ENCODE peak calls at places on chromosomes 11 and 22, in six cellular contexts. Q, V, U, X, J and L are unnamed samples.

GRCh38 chr22:40588726-40589125 is 47.8 kb downstream of the MRTFA start:
- DNase-seq in U (peak; percentile 32), J (peak; percentile 89), V (peak; percentile 38), X (no peak), Q (no peak), L (no peak)

GRCh38 chr11:28730336-28730735 is 622.1 kb downstream of the METTL15 start:
- DNase-seq in U (no peak), X (no peak), J (peak; percentile 43), Q (no peak), V (no peak), L (no peak)

GRCh38 chr11:91608662-91609061 is 616.0 kb upstream of the FAT3 start:
- DNase-seq in Q (no peak), J (peak; percentile 12), V (peak; percentile 59), U (no peak), X (no peak), L (no peak)

GRCh38 chr11:102882389-102883024 is 7.7 kb upstream of the MMP12 start:
- DNase-seq in V (no peak), Q (no peak), J (no peak), U (no peak), X (no peak), L (no peak)

GRCh38 chr22:46531776-46532175 is 5.6 kb downstream of the CELSR1 start:
- DNase-seq in U (no peak), X (no peak), Q (no peak), J (no peak), V (no peak), L (no peak)

GRCh38 chr11:19664896-19665548 is 47.6 kb upstream of the NAV2 start:
- DNase-seq in X (no peak), V (no peak), J (peak; percentile 82), Q (no peak), U (no peak), L (peak; percentile 20)

GRCh38 chr22:17808688-17809403 is 34.6 kb upstream of the BID start:
- DNase-seq in X (no peak), J (no peak), Q (no peak), V (no peak), U (no peak), L (no peak)

GRCh38 chr22:17132112-17132511 is 11.0 kb upstream of the TMEM121B start:
- DNase-seq in J (no peak), U (no peak), X (no peak), V (no peak), Q (no peak), L (no peak)

GRCh38 chr22:17772963-17773605 is 1.2 kb downstream of the BID start:
- DNase-seq in J (peak; percentile 27), V (no peak), Q (no peak), U (no peak), X (no peak), L (no peak)

GRCh38 chr11:107908211-107908610 is 20.0 kb upstream of the RAB39A start:
- DNase-seq in V (no peak), Q (no peak), X (no peak), J (no peak), U (no peak), L (no peak)

GRCh38 chr22:35915477-35916013 is 113.1 kb downstream of the RBFOX2 start:
- DNase-seq in Q (no peak), X (no peak), V (no peak), J (peak; percentile 17), U (no peak), L (peak; percentile 54)

GRCh38 chr11:58726594-58727414 is 4.9 kb downstream of the GLYAT start:
- DNase-seq in U (peak; percentile 21), V (no peak), Q (no peak), X (no peak), J (no peak), L (no peak)

GRCh38 chr11:19953909-19954308 is 206.4 kb downstream of the DBX1 start:
- DNase-seq in J (peak; percentile 58), U (no peak), Q (peak; percentile 92), X (peak; percentile 10), V (peak; percentile 81), L (no peak)